ENCODE peak calls at places on chromosomes 6 and 20, in eight cellular contexts. E is NCI-H1436 treated with DMSO at 0.1 percent for 48 hours; V is HS-27A; T is NCI-H1105; G is spleen; L is NCI-H2029 treated with DMSO at 0.1 percent for 48 hours; J is CD8-positive, alpha-beta memory T cell; M is renal cortical epithelial cell. I is an unnamed sample.

GRCh38 chr6:150229775-150230561 is 87.1 kb downstream of the PPP1R14C start:
- DNase-seq in E (no peak), V (no peak), T (no peak), G (no peak), L (no peak), J (no peak), M (peak; percentile 78), I (peak; percentile 8)

GRCh38 chr6:1244941-1245340 is 67.0 kb upstream of the FOXQ1 start:
- DNase-seq in E (no peak), V (no peak), T (peak; percentile 14), G (no peak), L (no peak), J (no peak), M (peak; percentile 53), I (no peak)

GRCh38 chr6:23055523-23055922 is 486.2 kb downstream of the HDGFL1 start:
- DNase-seq in E (no peak), V (no peak), T (no peak), G (no peak), L (no peak), J (no peak), M (no peak), I (no peak)

GRCh38 chr6:37168809-37169457 is 1.0 kb upstream of the PIM1 start:
- DNase-seq in E (no peak), V (no peak), T (peak; percentile 51), G (no peak), L (no peak), J (no peak), M (peak; percentile 81), I (peak; percentile 52)

GRCh38 chr6:108921547-108922331 is 73.5 kb downstream of the ARMC2 start:
- DNase-seq in E (no peak), V (no peak), T (no peak), G (no peak), L (no peak), J (no peak), M (no peak), I (no peak)

GRCh38 chr6:163965426-163966348 is 551.2 kb downstream of the QKI start:
- DNase-seq in E (no peak), V (no peak), T (no peak), G (no peak), L (no peak), J (no peak), M (peak; percentile 63), I (no peak)

GRCh38 chr6:10384719-10385511 is 30.0 kb downstream of the TFAP2A start:
- DNase-seq in E (no peak), V (no peak), T (no peak), G (no peak), L (no peak), J (no peak), M (no peak), I (no peak)

GRCh38 chr6:133396225-133396624 is 155.1 kb downstream of the EYA4 start:
- DNase-seq in E (no peak), V (peak; percentile 63), T (peak; percentile 75), G (no peak), L (no peak), J (no peak), M (no peak), I (no peak)

GRCh38 chr6:97025088-97025487 is 100.6 kb downstream of the KLHL32 start:
- DNase-seq in E (no peak), V (no peak), T (no peak), G (no peak), L (no peak), J (no peak), M (no peak), I (no peak)

GRCh38 chr20:478949-479429 is 16.7 kb upstream of the TBC1D20 start:
- DNase-seq in E (peak; percentile 8), V (peak; percentile 34), T (peak; percentile 41), G (no peak), L (peak; percentile 43), J (no peak), M (peak; percentile 70), I (peak; percentile 56)

GRCh38 chr6:147578159-147578558 is 69.7 kb downstream of the SAMD5 start:
- DNase-seq in E (no peak), V (no peak), T (no peak), G (no peak), L (no peak), J (no peak), M (peak; percentile 18), I (no peak)

GRCh38 chr20:3000852-3001523 is 42.4 kb upstream of the GNRH2 start:
- DNase-seq in E (no peak), V (no peak), T (peak; percentile 5), G (no peak), L (no peak), J (no peak), M (peak; percentile 74), I (peak; percentile 48)

GRCh38 chr6:141877275-141877983 is 255.3 kb upstream of the GJE1 start:
- DNase-seq in E (no peak), V (no peak), T (no peak), G (no peak), L (no peak), J (no peak), M (peak; percentile 84), I (peak; percentile 25)

GRCh38 chr6:9532621-9533557 is 882.0 kb downstream of the TFAP2A start:
- DNase-seq in E (no peak), V (no peak), T (no peak), G (no peak), L (no peak), J (no peak), M (peak; percentile 66), I (peak; percentile 82)

GRCh38 chr6:89385846-89386245 is 26.2 kb downstream of the RRAGD start:
- DNase-seq in E (no peak), V (no peak), T (no peak), G (no peak), L (no peak), J (no peak), M (no peak), I (no peak)

GRCh38 chr6:32271427-32271826 is 47.6 kb upstream of the NOTCH4 start:
- DNase-seq in E (no peak), V (no peak), T (no peak), G (no peak), L (no peak), J (no peak), M (no peak), I (no peak)

GRCh38 chr6:141851063-141851462 is 281.7 kb upstream of the GJE1 start:
- DNase-seq in E (no peak), V (no peak), T (no peak), G (no peak), L (no peak), J (no peak), M (no peak), I (no peak)

GRCh38 chr6:57267586-57268293 is 45.6 kb upstream of the RAB23 start:
- DNase-seq in E (no peak), V (peak; percentile 81), T (peak; percentile 9), G (no peak), L (no peak), J (peak; percentile 9), M (peak; percentile 94), I (peak; percentile 77)

GRCh38 chr6:96212076-96212475 is 196.3 kb downstream of the FUT9 start:
- DNase-seq in E (no peak), V (no peak), T (no peak), G (no peak), L (no peak), J (no peak), M (no peak), I (peak; percentile 38)

GRCh38 chr20:52476074-52476751 is 284.6 kb upstream of the ZFP64 start:
- DNase-seq in E (no peak), V (no peak), T (no peak), G (no peak), L (no peak), J (no peak), M (no peak), I (no peak)

GRCh38 chr20:31713312-31714049 is 9.2 kb downstream of the BCL2L1 start:
- DNase-seq in E (no peak), V (peak; percentile 94), T (no peak), G (peak; percentile 29), L (no peak), J (no peak), M (peak; percentile 71), I (no peak)

GRCh38 chr6:50610562-50610961 is 102.8 kb upstream of the TFAP2D start:
- DNase-seq in E (no peak), V (no peak), T (no peak), G (no peak), L (no peak), J (no peak), M (peak; percentile 4), I (no peak)

GRCh38 chr20:19757973-19758887 is at the start of gene RIN2:
- DNase-seq in E (peak; percentile 47), V (peak; percentile 67), T (peak; percentile 72), G (peak; percentile 85), L (peak; percentile 14), J (no peak), M (peak; percentile 89), I (peak; percentile 85)

GRCh38 chr20:58238490-58238889 is 10.0 kb upstream of the ANKRD60 start:
- DNase-seq in E (no peak), V (no peak), T (no peak), G (no peak), L (no peak), J (no peak), M (no peak), I (no peak)

GRCh38 chr6:126890055-126890454 is 228.4 kb upstream of the RSPO3 start:
- DNase-seq in E (no peak), V (no peak), T (peak; percentile 11), G (no peak), L (no peak), J (no peak), M (no peak), I (no peak)

GRCh38 chr6:134757911-134758361 is 192.0 kb downstream of the ALDH8A1 start:
- DNase-seq in E (no peak), V (no peak), T (no peak), G (no peak), L (no peak), J (no peak), M (peak; percentile 93), I (peak; percentile 30)

GRCh38 chr6:87941556-87942358 is 105.9 kb upstream of the SPACA1 start:
- DNase-seq in E (no peak), V (no peak), T (no peak), G (no peak), L (no peak), J (no peak), M (no peak), I (no peak)

GRCh38 chr6:41531591-41532582 is 14.3 kb upstream of the FOXP4 start:
- DNase-seq in E (no peak), V (no peak), T (no peak), G (peak; percentile 83), L (no peak), J (peak; percentile 40), M (peak; percentile 18), I (no peak)

GRCh38 chr6:148846778-148847761 is 100.2 kb downstream of the UST start:
- DNase-seq in E (no peak), V (no peak), T (no peak), G (no peak), L (no peak), J (no peak), M (no peak), I (no peak)

GRCh38 chr20:58714340-58714922 is 21.8 kb downstream of the NPEPL1 start:
- DNase-seq in E (no peak), V (no peak), T (no peak), G (peak; percentile 61), L (no peak), J (no peak), M (no peak), I (no peak)

GRCh38 chr6:167676000-167676665 is 150.6 kb upstream of the AFDN start:
- DNase-seq in E (no peak), V (no peak), T (no peak), G (no peak), L (no peak), J (no peak), M (peak; percentile 40), I (no peak)

GRCh38 chr6:148629197-148629909 is 117.5 kb upstream of the UST start:
- DNase-seq in E (no peak), V (no peak), T (no peak), G (no peak), L (no peak), J (no peak), M (no peak), I (no peak)

GRCh38 chr20:43409041-43409913 is 48.4 kb upstream of the SRSF6 start:
- DNase-seq in E (no peak), V (peak; percentile 8), T (peak; percentile 40), G (no peak), L (peak; percentile 26), J (no peak), M (peak; percentile 31), I (no peak)

GRCh38 chr6:167827062-167827587 is 414 bp downstream of the AFDN start:
- DNase-seq in E (no peak), V (no peak), T (peak; percentile 42), G (peak; percentile 88), L (no peak), J (no peak), M (no peak), I (no peak)

I was measured in Caki2.